ENCODE peak calls at places on chromosomes 1 and 21, in five cellular contexts. C, F, Z, N and S are unnamed samples.
A peak's percentile ranks its signal among the peaks of the same experiment; 100 is the strongest.

GRCh38 chr21:38661296-38662223 is 144.2 kb upstream of the ETS2 start:
- DNase-seq in C (peak; percentile 41), F (peak; percentile 18), Z (peak; percentile 38), N (no peak), S (no peak)

GRCh38 chr1:17935230-17935629 is 172.4 kb upstream of the IGSF21 start:
- DNase-seq in C (no peak), F (no peak), Z (no peak), N (no peak), S (no peak)

GRCh38 chr1:227899820-227900449 is 47.8 kb downstream of the WNT9A start:
- DNase-seq in C (peak; percentile 16), F (peak; percentile 4), Z (peak; percentile 5), N (peak; percentile 56), S (no peak)

GRCh38 chr1:4044967-4045366 is 144.9 kb upstream of the C1orf174 start:
- DNase-seq in C (no peak), F (no peak), Z (no peak), N (no peak), S (no peak)

GRCh38 chr1:21904725-21905520 is 32.2 kb downstream of the HSPG2 start:
- DNase-seq in C (peak; percentile 58), F (peak; percentile 66), Z (peak; percentile 59), N (peak; percentile 91), S (peak; percentile 76)

GRCh38 chr1:54808443-54809207 is 7.5 kb upstream of the TTC22 start:
- DNase-seq in C (peak; percentile 23), F (no peak), Z (no peak), N (no peak), S (no peak)

GRCh38 chr1:180630408-180631196 is 1.2 kb upstream of the XPR1 start:
- DNase-seq in C (no peak), F (no peak), Z (no peak), N (no peak), S (no peak)

GRCh38 chr1:42777860-42778259 is 6.9 kb upstream of the TMEM269 start:
- DNase-seq in C (no peak), F (no peak), Z (no peak), N (no peak), S (no peak)

GRCh38 chr1:89723863-89724262 is 90.9 kb downstream of the LRRC8C start:
- DNase-seq in C (no peak), F (peak; percentile 71), Z (peak; percentile 38), N (no peak), S (no peak)

GRCh38 chr1:218463194-218464156 is 118.3 kb downstream of the TGFB2 start:
- DNase-seq in C (peak; percentile 67), F (peak; percentile 69), Z (peak; percentile 55), N (peak; percentile 81), S (peak; percentile 71)

GRCh38 chr1:32144033-32144432 is 35.4 kb upstream of the TXLNA start:
- DNase-seq in C (no peak), F (no peak), Z (no peak), N (no peak), S (no peak)

GRCh38 chr1:233289676-233290075 is 5.8 kb downstream of the PCNX2 start:
- DNase-seq in C (no peak), F (no peak), Z (no peak), N (no peak), S (no peak)

GRCh38 chr1:204688007-204688406 is 2.5 kb upstream of the LRRN2 start:
- DNase-seq in C (no peak), F (no peak), Z (no peak), N (no peak), S (no peak)

GRCh38 chr21:29163381-29164115 is 33.1 kb downstream of the MAP3K7CL start:
- DNase-seq in C (no peak), F (no peak), Z (no peak), N (no peak), S (no peak)

GRCh38 chr1:231240531-231240882 is 505 bp upstream of the GNPAT start:
- DNase-seq in C (no peak), F (no peak), Z (no peak), N (no peak), S (no peak)

GRCh38 chr1:46081620-46082019 is 50.8 kb downstream of the PIK3R3 start:
- DNase-seq in C (no peak), F (no peak), Z (no peak), N (no peak), S (no peak)

GRCh38 chr1:83701396-83701795 is 297.5 kb downstream of the TTLL7 start:
- DNase-seq in C (no peak), F (no peak), Z (no peak), N (no peak), S (no peak)

GRCh38 chr1:22437573-22437972 is 14.1 kb upstream of the ZBTB40 start:
- DNase-seq in C (no peak), F (no peak), Z (no peak), N (no peak), S (no peak)

GRCh38 chr21:37106998-37107397 is 33.9 kb downstream of the TTC3 start:
- DNase-seq in C (no peak), F (no peak), Z (no peak), N (no peak), S (no peak)

GRCh38 chr1:161200421-161200991 is 1.7 kb upstream of the ADAMTS4 start:
- DNase-seq in C (no peak), F (no peak), Z (no peak), N (no peak), S (no peak)

GRCh38 chr1:170351368-170351946 is 180.5 kb upstream of the GORAB start:
- DNase-seq in C (no peak), F (no peak), Z (no peak), N (no peak), S (no peak)

GRCh38 chr1:8970870-8971337 is 25.2 kb downstream of the CA6 start:
- DNase-seq in C (no peak), F (no peak), Z (no peak), N (no peak), S (no peak)

GRCh38 chr21:43917515-43918384 is 52.7 kb downstream of the AGPAT3 start:
- DNase-seq in C (no peak), F (no peak), Z (no peak), N (peak; percentile 41), S (no peak)

GRCh38 chr1:77514871-77515776 is 167.3 kb downstream of the ZZZ3 start:
- DNase-seq in C (no peak), F (no peak), Z (peak; percentile 36), N (no peak), S (peak; percentile 21)

GRCh38 chr1:156336242-156336641 is 1.9 kb downstream of the CCT3 start:
- DNase-seq in C (no peak), F (no peak), Z (no peak), N (no peak), S (no peak)

GRCh38 chr1:208837242-208837641 is 593.1 kb upstream of the PLXNA2 start:
- DNase-seq in C (no peak), F (no peak), Z (no peak), N (no peak), S (no peak)

DNA sequence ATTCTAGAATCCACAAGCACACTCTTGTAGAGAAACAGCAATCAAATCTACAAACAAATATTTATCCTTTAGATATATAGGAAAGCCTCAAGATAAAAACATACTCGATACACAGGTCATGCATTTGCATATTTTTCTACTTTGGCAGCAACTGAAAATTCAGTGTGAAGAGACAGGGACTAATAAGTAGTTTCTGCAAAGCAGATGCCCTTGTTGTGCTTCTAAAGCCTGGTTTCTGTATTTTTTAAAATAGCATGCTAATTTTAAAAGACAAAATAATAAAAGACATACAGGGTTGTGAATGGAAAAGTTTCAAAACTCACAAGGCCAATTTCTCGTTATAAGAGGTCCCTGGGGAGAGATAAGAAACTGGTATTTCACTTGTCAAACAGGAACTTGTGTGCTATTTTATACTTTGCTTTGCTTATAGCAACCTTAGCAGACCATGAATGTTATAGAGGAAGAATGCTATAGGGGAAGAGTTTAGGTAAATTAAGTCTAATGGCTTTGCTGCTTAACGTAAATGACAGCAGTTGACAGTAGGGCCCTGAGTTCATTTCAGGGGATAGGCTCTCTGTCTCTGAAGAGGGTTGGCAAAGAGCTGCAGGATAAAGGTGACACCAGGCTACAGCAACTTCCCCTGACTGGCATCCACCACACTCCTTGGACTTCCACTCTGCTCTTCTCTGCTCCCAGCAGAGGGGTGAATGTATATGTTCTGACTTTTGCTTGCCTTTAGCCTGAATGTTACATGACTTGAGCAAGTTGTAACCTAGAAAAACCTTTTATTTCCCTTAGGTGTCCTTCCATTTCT is 9.4 kb upstream of the RGS13 start:
- DNase-seq in C (no peak), F (no peak), Z (no peak), N (no peak), S (no peak)
- H3K4me1 ChIP-seq in C (no peaks in the 10 kb centered on the region), F (no peaks in the 10 kb centered on the region), Z (peaks cover 17% of the 10 kb centered on the region), N (no peaks in the 10 kb centered on the region), S (peaks cover 20% of the 10 kb centered on the region)

GRCh38 chr1:205986291-205986690 is 16.9 kb downstream of the RAB7B start:
- DNase-seq in C (no peak), F (no peak), Z (no peak), N (no peak), S (no peak)

GRCh38 chr1:205989786-205990185 is 13.4 kb downstream of the RAB7B start:
- DNase-seq in C (no peak), F (no peak), Z (no peak), N (no peak), S (no peak)

GRCh38 chr1:205991237-205991636 is 12.0 kb downstream of the RAB7B start:
- DNase-seq in C (no peak), F (no peak), Z (no peak), N (no peak), S (no peak)

GRCh38 chr1:205986848-205987247 is 16.3 kb downstream of the RAB7B start:
- DNase-seq in C (no peak), F (no peak), Z (no peak), N (no peak), S (no peak)

DNA sequence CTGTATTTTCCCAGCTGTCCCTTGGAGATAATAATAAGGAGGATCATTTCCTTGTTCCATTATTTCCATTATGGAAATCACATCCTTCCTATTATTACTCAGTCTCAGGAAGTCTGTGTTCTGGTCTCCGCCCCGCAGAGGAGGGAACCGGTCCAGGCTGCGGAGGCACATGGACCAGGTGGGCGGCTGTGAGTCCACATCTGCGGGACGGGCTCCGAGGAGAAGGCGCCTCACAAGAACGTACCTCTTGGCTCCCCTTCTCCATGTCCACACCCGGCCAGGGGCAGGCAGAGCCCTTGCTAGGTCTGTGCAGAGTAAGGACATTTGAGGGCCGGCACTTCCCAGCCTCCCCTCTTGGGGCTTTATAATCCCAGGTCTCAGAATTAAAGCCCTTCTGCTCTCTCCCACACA is 14.6 kb downstream of the RAB7B start:
- DNase-seq in C (no peak), F (peak; percentile 20), Z (no peak), N (no peak), S (no peak)
- TF ChIP-seq CTCF in C (no peak), F (no peak), Z (no peak), N (no peak), S (no peak)

GRCh38 chr1:1040004-1040991 is 20.4 kb downstream of the AGRN start:
- DNase-seq in C (peak; percentile 69), F (peak; percentile 73), Z (peak; percentile 79), N (peak; percentile 90), S (peak; percentile 73)
- H3K4me1 ChIP-seq in C (peaks cover 19% of the 10 kb centered on the region), F (peaks cover 9% of the 10 kb centered on the region), Z (peaks cover 15% of the 10 kb centered on the region), N (peaks cover 15% of the 10 kb centered on the region), S (peaks cover 8% of the 10 kb centered on the region)

DNA sequence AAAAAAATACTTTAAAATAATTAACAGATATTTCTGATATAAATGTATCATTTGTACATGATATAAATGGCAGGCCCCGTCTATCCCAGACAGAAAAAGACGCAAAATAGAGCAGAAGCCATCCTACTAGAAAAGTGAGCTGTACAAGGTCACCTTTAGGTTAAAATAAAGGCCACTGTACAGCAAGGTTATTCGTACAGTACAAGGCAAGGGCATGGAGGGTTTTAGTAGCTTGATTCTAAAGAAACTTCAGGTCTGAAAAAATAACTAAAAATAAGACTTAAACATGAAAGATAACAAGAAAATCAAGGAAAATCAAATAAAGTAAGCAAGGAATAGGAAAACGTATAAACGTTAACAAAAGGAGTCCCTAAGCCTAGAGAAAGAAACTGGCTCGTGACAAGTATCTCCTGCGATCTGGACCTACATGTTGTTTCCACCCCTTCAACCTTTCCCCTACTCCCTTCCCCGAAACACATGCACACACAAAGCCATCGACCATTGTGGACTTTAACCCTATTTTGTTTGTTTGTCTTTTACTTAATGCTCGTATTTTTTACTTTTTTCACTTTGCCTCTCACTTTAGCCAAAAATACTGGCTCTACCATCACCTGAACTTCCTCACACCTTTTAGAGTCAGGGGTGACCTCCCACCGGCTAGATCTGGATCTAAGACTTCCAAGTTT is 26.5 kb upstream of the SLC30A10 start:
- DNase-seq in C (no peak), F (no peak), Z (no peak), N (no peak), S (no peak)
- TF ChIP-seq CTCF in C (no peak), F (no peak), Z (no peak), N (no peak), S (no peak)